ENCODE peak calls at places on chromosome 4, in seven cellular contexts. O is psoas muscle, V is aorta, E is suprapubic skin, J is mesendoderm, L is astrocyte, N is mucosa of descending colon. U is an unnamed sample.

GRCh38 chr4:111792592-111792991 is 352.7 kb upstream of the FAM241A start:
- DNase-seq in O (no peak), V (no peak), E (no peak), J (peak; percentile 40), L (no peak), N (no peak), U (no peak)

GRCh38 chr4:123052007-123052406 is 129.6 kb upstream of the NUDT6 start:
- DNase-seq in O (no peak), V (no peak), E (no peak), J (no peak), L (no peak), N (no peak), U (no peak)

GRCh38 chr4:146193628-146194027 is 18.1 kb downstream of the LSM6 start:
- DNase-seq in O (no peak), V (no peak), E (no peak), J (no peak), L (no peak), N (no peak), U (no peak)

GRCh38 chr4:138663883-138664282 is 351.7 kb upstream of the NOCT start:
- DNase-seq in O (no peak), V (no peak), E (no peak), J (no peak), L (no peak), N (no peak), U (no peak)

GRCh38 chr4:37836838-37837413 is 10.4 kb downstream of the PGM2 start:
- DNase-seq in O (no peak), V (no peak), E (no peak), J (no peak), L (no peak), N (no peak), U (no peak)

GRCh38 chr4:5921074-5921473 is 28.2 kb upstream of the CRMP1 start:
- DNase-seq in O (no peak), V (no peak), E (no peak), J (no peak), L (no peak), N (no peak), U (no peak)

GRCh38 chr4:104643805-104644204 is 149.1 kb upstream of the CXXC4 start:
- DNase-seq in O (no peak), V (no peak), E (no peak), J (no peak), L (no peak), N (no peak), U (no peak)

GRCh38 chr4:52234539-52235174 is 183.6 kb downstream of the SPATA18 start:
- DNase-seq in O (no peak), V (no peak), E (no peak), J (peak; percentile 60), L (no peak), N (no peak), U (peak; percentile 50)

GRCh38 chr4:6332669-6333050 is 63.0 kb downstream of the WFS1 start:
- DNase-seq in O (no peak), V (no peak), E (no peak), J (no peak), L (no peak), N (no peak), U (no peak)

GRCh38 chr4:121189811-121190210 is 25.7 kb upstream of the TNIP3 start:
- DNase-seq in O (no peak), V (no peak), E (no peak), J (no peak), L (no peak), N (peak; percentile 35), U (no peak)

GRCh38 chr4:121190389-121190788 is 26.3 kb upstream of the TNIP3 start:
- DNase-seq in O (no peak), V (no peak), E (no peak), J (no peak), L (no peak), N (no peak), U (no peak)

GRCh38 chr4:121191351-121191750 is 27.2 kb upstream of the TNIP3 start:
- DNase-seq in O (no peak), V (no peak), E (no peak), J (no peak), L (no peak), N (no peak), U (no peak)

GRCh38 chr4:121192013-121192412 is 27.9 kb upstream of the TNIP3 start:
- DNase-seq in O (no peak), V (no peak), E (no peak), J (no peak), L (peak; percentile 72), N (no peak), U (no peak)

GRCh38 chr4:121189351-121189750 is 25.2 kb upstream of the TNIP3 start:
- DNase-seq in O (no peak), V (no peak), E (no peak), J (no peak), L (no peak), N (no peak), U (no peak)
- H3K4me3 ChIP-seq in O (no peak overlapping the region), V (no peak overlapping the region), E (no peak overlapping the region), J (no peak overlapping the region), L (no peak overlapping the region), N (no peak overlapping the region), U (no peak overlapping the region)

DNA sequence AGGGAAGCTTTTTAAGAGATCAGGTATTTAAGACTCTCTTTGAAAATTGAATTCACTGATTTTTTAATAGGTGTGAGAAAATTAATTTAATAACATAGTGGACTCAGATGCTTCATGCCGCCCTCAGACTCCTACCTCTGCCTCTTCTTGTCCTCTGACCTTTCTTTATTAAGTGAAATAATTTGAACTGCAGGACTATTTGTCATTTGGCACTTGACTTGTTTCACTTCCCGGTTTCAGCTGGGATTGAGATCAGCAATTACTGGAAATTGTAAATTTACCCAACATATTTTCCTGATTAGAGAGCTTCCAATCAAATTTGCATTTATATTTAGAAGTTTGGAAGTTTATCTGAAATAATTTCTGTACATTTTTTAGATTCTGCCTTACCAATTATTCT is 116.8 kb downstream of the CBR4 start:
- DNase-seq in O (no peak), V (no peak), E (no peak), J (no peak), L (no peak), N (no peak), U (no peak)
- H3K4me1 ChIP-seq in O (peaks cover 27% of the 10 kb centered on the region), V (no peaks in the 10 kb centered on the region), E (peaks cover 6% of the 10 kb centered on the region), J (no peaks in the 10 kb centered on the region), L (no peaks in the 10 kb centered on the region), N (no peaks in the 10 kb centered on the region), U (no peaks in the 10 kb centered on the region)

GRCh38 chr4:699816-700580 is 5.6 kb upstream of the PCGF3 start:
- DNase-seq in O (no peak), V (no peak), E (no peak), J (no peak), L (no peak), N (no peak), U (no peak)
- H3K4me3 ChIP-seq in O (no peak overlapping the region), V (no peak overlapping the region), E (no peak overlapping the region), J (no peak overlapping the region), L (no peak overlapping the region), N (no peak overlapping the region), U (no peak overlapping the region)

DNA sequence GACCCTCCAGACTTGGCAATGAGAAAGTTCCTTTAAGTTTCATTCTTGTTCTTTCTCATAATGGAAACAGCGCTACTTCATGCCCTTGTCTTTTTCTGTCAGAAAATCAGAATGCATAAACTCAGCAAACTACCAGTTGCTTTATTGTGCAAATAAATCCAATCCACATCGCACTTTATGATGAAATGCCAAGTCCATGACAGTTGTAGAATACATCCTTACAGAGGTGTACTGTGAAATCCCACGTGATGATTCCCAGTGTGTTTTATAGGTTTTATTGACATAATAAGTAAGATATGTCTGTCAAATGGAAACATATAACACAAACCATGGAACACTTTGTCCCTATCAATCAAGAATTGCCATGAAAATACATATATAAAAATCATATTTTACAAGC is 295.0 kb downstream of the PCDH7 start:
- DNase-seq in O (no peak), V (no peak), E (no peak), J (no peak), L (no peak), N (no peak), U (no peak)
- H3K4me1 ChIP-seq in O (no peaks in the 10 kb centered on the region), V (peaks cover 4% of the 10 kb centered on the region), E (no peaks in the 10 kb centered on the region), J (no peaks in the 10 kb centered on the region), L (no peaks in the 10 kb centered on the region), N (no peaks in the 10 kb centered on the region), U (no peaks in the 10 kb centered on the region)

DNA sequence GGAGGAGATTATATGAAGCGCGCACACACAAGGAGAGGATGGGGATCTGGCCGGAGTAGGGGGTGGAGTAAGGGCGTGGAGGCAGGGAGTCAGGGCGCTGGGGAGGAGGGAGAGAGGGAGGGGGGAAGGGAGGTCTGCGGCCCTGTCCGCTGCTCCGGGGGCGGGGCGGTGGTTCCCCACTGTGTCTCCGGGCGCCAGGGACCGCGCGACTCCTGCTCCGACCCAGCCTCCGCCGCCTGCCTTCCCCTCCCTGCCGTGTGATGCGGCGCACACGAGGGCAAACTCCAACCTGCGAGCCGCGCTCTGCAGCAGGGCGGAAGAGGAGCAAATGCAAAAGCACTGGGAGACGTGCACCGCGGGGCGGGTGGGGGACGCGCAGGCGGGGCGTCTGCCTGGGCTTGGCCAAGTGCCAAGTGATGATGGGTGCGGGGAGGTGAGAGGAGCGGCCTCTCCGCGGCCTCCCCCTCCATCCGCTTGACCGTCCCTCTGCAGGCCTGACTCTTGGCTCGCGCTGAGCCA is at the start of gene DCHS2:
- DNase-seq in O (peak; percentile 59), V (peak; percentile 46), E (peak; percentile 57), J (peak; percentile 50), L (no peak), N (peak; percentile 67), U (peak; percentile 28)
- H3K4me3 ChIP-seq in O (peak within 1 kb of the TSS; percentile 49), V (peak within 1 kb of the TSS; percentile 41), E (peak within 1 kb of the TSS; percentile 48), J (peak within 1 kb of the TSS; percentile 6), L (peak within 1 kb of the TSS; percentile 33), N (no peak within 1 kb of the TSS), U (peak within 1 kb of the TSS; percentile 49)

U was measured in ovary.